ENCODE peak calls at places on chromosomes 5 and 9, in six cellular contexts. X, H, K, V, Z and F are unnamed samples.

GRCh38 chr9:115943591-115944165 is 209.9 kb upstream of the PAPPA start:
- DNase-seq in X (no peak), H (no peak), K (no peak), V (no peak), Z (no peak), F (no peak)

GRCh38 chr5:176625966-176626875 is 4.1 kb downstream of the SNCB start:
- DNase-seq in X (no peak), H (no peak), K (no peak), V (no peak), Z (no peak), F (no peak)

GRCh38 chr5:9440517-9440916 is 105.4 kb downstream of the SEMA5A start:
- DNase-seq in X (no peak), H (no peak), K (no peak), V (no peak), Z (no peak), F (no peak)

GRCh38 chr9:89888233-89888632 is 283.4 kb downstream of the GADD45G start:
- DNase-seq in X (no peak), H (no peak), K (no peak), V (no peak), Z (no peak), F (no peak)

GRCh38 chr5:125042243-125042887 is 295.9 kb upstream of the ZNF608 start:
- DNase-seq in X (no peak), H (no peak), K (no peak), V (no peak), Z (no peak), F (no peak)

GRCh38 chr5:167644619-167645018 is 646.8 kb upstream of the WWC1 start:
- DNase-seq in X (no peak), H (no peak), K (no peak), V (no peak), Z (no peak), F (no peak)

GRCh38 chr5:54175-54730 is 37.7 kb upstream of the PLEKHG4B start:
- DNase-seq in X (no peak), H (no peak), K (no peak), V (no peak), Z (no peak), F (no peak)

GRCh38 chr9:33165263-33166151 is 1.6 kb downstream of the B4GALT1 start:
- DNase-seq in X (no peak), H (no peak), K (peak; percentile 48), V (peak; percentile 77), Z (peak; percentile 99), F (no peak)

GRCh38 chr9:10612649-10613398 is at the start of gene PTPRD:
- DNase-seq in X (peak; percentile 71), H (peak; percentile 50), K (no peak), V (no peak), Z (no peak), F (peak; percentile 16)

GRCh38 chr9:136105398-136106135 is 10.5 kb upstream of the NACC2 start:
- DNase-seq in X (no peak), H (no peak), K (no peak), V (no peak), Z (no peak), F (no peak)

GRCh38 chr9:137459147-137459600 is at the start of gene NSMF:
- DNase-seq in X (peak; percentile 92), H (peak; percentile 58), K (peak; percentile 92), V (peak; percentile 94), Z (peak; percentile 90), F (peak; percentile 92)

GRCh38 chr5:37881359-37881758 is 41.5 kb upstream of the GDNF start:
- DNase-seq in X (no peak), H (no peak), K (no peak), V (no peak), Z (no peak), F (no peak)

DNA sequence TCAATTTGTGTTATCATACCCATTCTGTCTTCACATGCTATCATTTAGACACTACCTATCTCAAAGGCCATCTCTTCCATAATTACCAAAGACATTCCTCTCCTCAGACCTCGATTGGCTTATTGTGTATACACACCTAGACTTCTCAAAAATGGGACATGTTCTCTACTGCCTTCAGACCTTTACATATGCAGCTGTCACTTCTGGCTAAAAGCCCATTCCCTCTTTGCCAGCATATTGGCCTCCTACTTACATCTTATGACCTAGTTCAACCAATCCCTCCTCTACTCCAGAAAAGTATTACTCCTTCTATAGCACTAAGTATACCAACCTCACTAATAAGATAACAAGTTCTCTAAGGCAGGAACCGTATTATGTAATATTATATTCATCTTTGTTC is 84.4 kb downstream of the RAPGEF6 start:
- DNase-seq in X (no peak), H (no peak), K (no peak), V (no peak), Z (no peak), F (no peak)
- H3K4me3 ChIP-seq in X (no peak overlapping the region), H (no peak overlapping the region), K (no peak overlapping the region), V (no peak overlapping the region), Z (no peak overlapping the region), F (no peak overlapping the region)

DNA sequence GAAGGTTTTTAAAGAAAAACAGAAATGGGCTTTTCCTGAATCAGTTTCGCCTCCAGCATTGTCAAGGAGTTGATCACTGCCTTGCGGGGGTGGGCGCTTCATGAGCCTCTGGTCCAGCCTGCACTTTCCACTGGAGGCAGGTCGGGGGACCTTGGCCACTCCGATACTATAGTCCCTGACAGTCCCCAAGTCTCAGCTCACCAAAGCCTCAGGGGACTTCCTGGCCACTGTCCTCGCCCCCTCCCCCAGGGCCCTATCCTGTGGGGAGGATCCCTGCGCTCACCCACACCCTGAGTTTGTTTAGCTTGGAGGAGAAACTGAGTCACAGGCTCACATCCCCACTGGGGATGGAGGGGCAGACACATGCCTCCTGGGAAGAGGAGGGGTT is 1.4 kb downstream of the SLC6A19 start:
- DNase-seq in X (no peak), H (no peak), K (no peak), V (no peak), Z (no peak), F (no peak)
- H3K4me3 ChIP-seq in X (no peak overlapping the region), H (no peak overlapping the region), K (no peak overlapping the region), V (no peak overlapping the region), Z (no peak overlapping the region), F (no peak overlapping the region)

GRCh38 chr5:150152636-150153462 is 2.8 kb downstream of the PDGFRB start:
- DNase-seq in X (no peak), H (no peak), K (no peak), V (no peak), Z (no peak), F (no peak)
- H3K4me3 ChIP-seq in X (no peak overlapping the region), H (no peak overlapping the region), K (no peak overlapping the region), V (no peak overlapping the region), Z (peak overlapping the region; percentile 53), F (no peak overlapping the region)

DNA sequence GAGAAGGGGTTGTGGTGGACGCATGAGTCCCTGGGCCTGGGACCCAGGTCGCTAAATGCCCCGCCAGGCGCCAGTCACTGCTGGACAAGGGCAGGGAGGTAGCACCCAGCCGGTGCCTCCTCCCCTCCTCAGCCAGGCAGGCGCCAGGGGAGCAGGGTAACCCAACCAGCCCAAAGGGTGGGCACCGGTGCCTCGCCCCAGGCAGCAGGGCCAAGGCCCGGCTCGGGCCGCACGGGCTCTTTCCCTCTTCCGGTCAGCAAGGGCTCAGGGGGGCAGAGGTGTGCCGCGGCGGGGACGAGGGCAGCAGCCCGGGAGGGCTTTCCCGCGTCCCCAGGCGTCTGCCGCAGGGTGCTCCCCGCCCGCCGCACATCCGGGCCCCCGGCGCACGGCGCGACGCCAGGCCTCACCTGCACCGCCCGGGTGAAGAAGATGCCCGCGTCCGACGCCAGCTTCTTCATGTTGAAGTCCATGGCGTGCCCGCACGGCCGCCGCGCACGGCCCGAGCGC is 393 bp downstream of the SH3GLB2 start:
- DNase-seq in X (peak; percentile 31), H (peak; percentile 54), K (no peak), V (peak; percentile 74), Z (no peak), F (peak; percentile 82)
- H3K4me3 ChIP-seq in X (peak overlapping the region; percentile 78), H (peak overlapping the region; percentile 86), K (peak overlapping the region; percentile 51), V (peak overlapping the region; percentile 74), Z (peak overlapping the region; percentile 91), F (peak overlapping the region; percentile 51)

GRCh38 chr9:98708103-98708932 is 417 bp downstream of the GABBR2 start:
- DNase-seq in X (no peak), H (no peak), K (no peak), V (no peak), Z (no peak), F (no peak)
- H3K4me3 ChIP-seq in X (peak overlapping the region; percentile 20), H (no peak overlapping the region), K (no peak overlapping the region), V (no peak overlapping the region), Z (no peak overlapping the region), F (no peak overlapping the region)

DNA sequence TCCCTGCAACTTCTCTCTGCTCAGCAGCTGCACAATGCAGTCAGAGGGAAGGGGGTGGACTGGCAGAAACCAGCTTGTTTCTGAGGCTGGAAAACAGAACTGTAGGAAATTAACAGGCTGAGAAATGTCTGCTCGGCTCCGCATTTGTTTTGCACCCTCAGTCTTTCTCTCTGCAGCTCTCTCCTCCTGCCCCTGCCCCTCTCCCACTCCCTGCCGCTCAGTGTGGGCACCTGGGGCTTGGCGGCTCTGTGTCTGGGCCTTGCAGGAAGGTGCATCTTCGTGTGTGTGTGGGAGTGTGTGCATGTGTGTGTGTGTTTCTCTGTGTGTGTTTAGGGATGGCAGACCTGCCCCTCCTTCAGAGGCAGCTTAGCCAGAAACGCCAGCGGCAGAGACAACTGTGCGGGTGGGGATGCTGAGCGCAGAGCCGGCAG is 53.0 kb downstream of the PCDH1 start:
- DNase-seq in X (no peak), H (no peak), K (no peak), V (no peak), Z (no peak), F (no peak)
- H3K4me3 ChIP-seq in X (no peak overlapping the region), H (no peak overlapping the region), K (no peak overlapping the region), V (no peak overlapping the region), Z (no peak overlapping the region), F (no peak overlapping the region)